ENCODE peak calls at places on chromosomes 12 and 14, in four cellular contexts. K is Peyer's patch, E is fibroblast of mammary gland, J is IMR-90. Q is an unnamed sample.

GRCh38 chr14:94313991-94314655 is 9.0 kb downstream of the SERPINA6 start:
- DNase-seq in K (no peak), E (peak; percentile 79), J (peak; percentile 27), Q (no peak)

GRCh38 chr12:45729233-45730115 is at the start of gene ARID2:
- DNase-seq in K (peak; percentile 84), E (peak; percentile 59), J (peak; percentile 67), Q (peak; percentile 91)

GRCh38 chr12:108914031-108914630 is 34.2 kb downstream of the DAO start:
- DNase-seq in K (no peak), E (peak; percentile 45), J (no peak), Q (no peak)

GRCh38 chr14:102565331-102565887 is 27.0 kb upstream of the RCOR1 start:
- DNase-seq in K (no peak), E (no peak), J (no peak), Q (peak; percentile 53)

GRCh38 chr14:95285566-95285965 is 34.1 kb downstream of the CLMN start:
- DNase-seq in K (no peak), E (no peak), J (no peak), Q (no peak)

GRCh38 chr12:26744697-26745440 is 88.1 kb downstream of the ITPR2 start:
- DNase-seq in K (no peak), E (peak; percentile 40), J (no peak), Q (no peak)

GRCh38 chr14:89990623-89991275 is 35.0 kb downstream of the TDP1 start:
- DNase-seq in K (no peak), E (no peak), J (no peak), Q (no peak)

GRCh38 chr12:51246254-51246853 is 7.7 kb downstream of the DAZAP2 start:
- DNase-seq in K (no peak), E (peak; percentile 60), J (peak; percentile 68), Q (no peak)

GRCh38 chr12:51814311-51815088 is 34.0 kb downstream of the FIGNL2 start:
- DNase-seq in K (peak; percentile 92), E (peak; percentile 72), J (peak; percentile 66), Q (peak; percentile 44)

GRCh38 chr14:61696753-61697318 is 1.5 kb downstream of the HIF1A start:
- DNase-seq in K (no peak), E (no peak), J (no peak), Q (no peak)

GRCh38 chr12:44667461-44667860 is 208.7 kb downstream of the NELL2 start:
- DNase-seq in K (no peak), E (no peak), J (no peak), Q (no peak)

GRCh38 chr12:124921200-124922008 is 7.0 kb upstream of the UBC start:
- DNase-seq in K (no peak), E (peak; percentile 68), J (peak; percentile 66), Q (peak; percentile 85)

GRCh38 chr14:81193924-81194633 is 26.7 kb downstream of the GTF2A1 start:
- DNase-seq in K (no peak), E (no peak), J (no peak), Q (no peak)

GRCh38 chr12:25051583-25052190 is 102.8 kb upstream of the BCAT1 start:
- DNase-seq in K (no peak), E (no peak), J (no peak), Q (peak; percentile 76)

GRCh38 chr14:51020024-51020710 is 74.7 kb downstream of the TRIM9 start:
- DNase-seq in K (no peak), E (no peak), J (no peak), Q (no peak)

GRCh38 chr12:78402366-78403134 is 462.0 kb upstream of the SYT1 start:
- DNase-seq in K (no peak), E (peak; percentile 2), J (no peak), Q (no peak)

GRCh38 chr12:34340534-34341361 is 318.5 kb downstream of the ALG10 start:
- DNase-seq in K (no peak), E (no peak), J (no peak), Q (no peak)

GRCh38 chr12:108611884-108612415 is 14.1 kb upstream of the TMEM119 start:
- DNase-seq in K (no peak), E (peak; percentile 99), J (peak; percentile 89), Q (no peak)

GRCh38 chr12:66603981-66604380 is 74.9 kb downstream of the GRIP1 start:
- DNase-seq in K (no peak), E (no peak), J (no peak), Q (no peak)

GRCh38 chr12:12614342-12614741 is 2.7 kb downstream of the CREBL2 start:
- DNase-seq in K (no peak), E (no peak), J (no peak), Q (no peak)

GRCh38 chr14:34043627-34044372 is 92.9 kb upstream of the EGLN3 start:
- DNase-seq in K (peak; percentile 56), E (no peak), J (no peak), Q (peak; percentile 49)

GRCh38 chr12:91404362-91404899 is 221.8 kb upstream of the DCN start:
- DNase-seq in K (no peak), E (no peak), J (no peak), Q (no peak)

GRCh38 chr12:79830425-79830824 is 104.5 kb downstream of the PPP1R12A start:
- DNase-seq in K (no peak), E (no peak), J (no peak), Q (no peak)

GRCh38 chr14:89269404-89269803 is 147.6 kb downstream of the FOXN3 start:
- DNase-seq in K (no peak), E (no peak), J (no peak), Q (no peak)

GRCh38 chr14:100825691-100826331 is at the start of gene MEG3:
- DNase-seq in K (no peak), E (peak; percentile 80), J (peak; percentile 82), Q (no peak)

GRCh38 chr12:52691076-52691764 is 11.0 kb upstream of the KRT1 start:
- DNase-seq in K (peak; percentile 55), E (no peak), J (no peak), Q (no peak)

GRCh38 chr14:75662966-75663365 is 1.9 kb downstream of the TTLL5 start:
- DNase-seq in K (no peak), E (no peak), J (no peak), Q (no peak)

GRCh38 chr12:78584695-78585094 is 279.9 kb upstream of the SYT1 start:
- DNase-seq in K (no peak), E (peak; percentile 45), J (peak; percentile 6), Q (no peak)

GRCh38 chr12:108565976-108566375 is 3.6 kb downstream of the ISCU start:
- DNase-seq in K (peak; percentile 63), E (peak; percentile 89), J (peak; percentile 73), Q (peak; percentile 57)

GRCh38 chr12:26725517-26725916 is 107.5 kb downstream of the ITPR2 start:
- DNase-seq in K (no peak), E (no peak), J (no peak), Q (no peak)

GRCh38 chr12:108666326-108666995 is 32.8 kb upstream of the SELPLG start:
- DNase-seq in K (no peak), E (peak; percentile 78), J (peak; percentile 51), Q (no peak)

GRCh38 chr12:6188954-6189353 is 11.2 kb upstream of the CD9 start:
- DNase-seq in K (no peak), E (no peak), J (no peak), Q (no peak)
- H3K4me3 ChIP-seq in K (no peak overlapping the region), E (no peak overlapping the region), J (no peak overlapping the region), Q (no peak overlapping the region)

DNA sequence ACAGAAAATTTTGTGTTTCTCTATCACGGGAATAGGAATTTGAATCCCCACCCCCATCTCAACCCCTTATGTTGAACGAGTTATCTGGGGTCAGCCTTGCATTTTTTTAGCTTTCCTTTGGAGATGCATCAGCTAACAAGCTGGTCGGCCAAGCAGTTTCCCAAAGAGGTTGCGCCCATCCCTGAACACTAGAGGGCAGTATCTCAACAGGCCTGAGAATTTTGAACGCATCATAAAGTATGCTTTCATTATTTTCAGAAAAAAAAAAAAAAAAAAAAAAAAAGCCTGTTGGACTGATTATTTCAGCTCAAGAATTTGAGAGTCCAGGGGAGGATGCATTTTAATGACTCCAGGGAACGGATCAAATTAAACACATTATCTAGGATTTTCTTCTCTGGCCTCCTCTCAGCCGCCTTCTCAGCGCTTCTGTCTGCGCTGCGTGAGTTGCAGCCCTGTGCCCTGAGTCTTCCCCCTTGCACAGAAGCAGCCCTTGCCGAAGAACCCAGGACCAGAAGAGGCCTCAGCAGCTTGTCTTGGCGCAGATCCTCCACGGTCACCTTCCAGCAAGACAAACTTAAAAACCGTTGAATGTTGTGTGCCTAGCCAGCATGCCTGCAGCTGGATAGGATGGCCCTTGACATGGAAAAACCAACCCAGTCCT is 76.5 kb upstream of the GZMB start:
- DNase-seq in K (no peak), E (peak; percentile 65), J (peak; percentile 59), Q (no peak)
- TF ChIP-seq CTCF in K (peak; percentile 73), E (peak; percentile 83), J (peak; percentile 83), Q (peak; percentile 87)

GRCh38 chr12:62230652-62231051 is 29.6 kb upstream of the USP15 start:
- DNase-seq in K (no peak), E (no peak), J (no peak), Q (no peak)
- H3K4me3 ChIP-seq in K (no peak overlapping the region), E (no peak overlapping the region), J (no peak overlapping the region), Q (no peak overlapping the region)

DNA sequence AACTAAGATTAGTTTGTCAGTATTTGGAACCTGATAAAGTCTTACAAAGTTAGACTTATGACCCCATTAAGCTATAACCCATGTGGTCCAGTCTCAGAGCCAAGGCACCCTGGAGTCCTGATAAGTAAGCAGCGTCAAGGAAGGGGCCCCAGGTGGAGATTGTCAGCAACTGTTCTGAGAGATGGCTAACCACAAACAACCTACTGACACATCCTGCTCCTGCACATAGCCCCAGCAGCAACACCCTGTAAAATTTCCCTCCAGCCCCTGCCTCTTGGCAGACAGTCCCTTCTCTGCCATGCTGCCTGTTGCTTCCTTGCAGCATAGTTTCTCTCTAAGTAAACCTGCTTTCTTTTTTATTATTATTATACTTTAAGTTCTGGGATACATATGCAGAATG is 220.4 kb upstream of the TMEM260 start:
- DNase-seq in K (no peak), E (no peak), J (no peak), Q (no peak)
- TF ChIP-seq CTCF in K (no peak), E (no peak), J (no peak), Q (no peak)

GRCh38 chr14:57812000-57812399 is 53.9 kb downstream of the SLC35F4 start:
- DNase-seq in K (no peak), E (no peak), J (no peak), Q (no peak)
- H3K4me3 ChIP-seq in K (no peak overlapping the region), E (no peak overlapping the region), J (no peak overlapping the region), Q (no peak overlapping the region)

GRCh38 chr12:98149270-98149669 is 366.1 kb upstream of the TMPO start:
- DNase-seq in K (no peak), E (no peak), J (no peak), Q (no peak)

GRCh38 chr12:98156697-98157096 is 358.7 kb upstream of the TMPO start:
- DNase-seq in K (no peak), E (no peak), J (no peak), Q (no peak)

GRCh38 chr12:98151105-98151504 is 364.3 kb upstream of the TMPO start:
- DNase-seq in K (no peak), E (no peak), J (no peak), Q (no peak)

GRCh38 chr12:98151984-98152383 is 363.4 kb upstream of the TMPO start:
- DNase-seq in K (no peak), E (no peak), J (no peak), Q (no peak)

DNA sequence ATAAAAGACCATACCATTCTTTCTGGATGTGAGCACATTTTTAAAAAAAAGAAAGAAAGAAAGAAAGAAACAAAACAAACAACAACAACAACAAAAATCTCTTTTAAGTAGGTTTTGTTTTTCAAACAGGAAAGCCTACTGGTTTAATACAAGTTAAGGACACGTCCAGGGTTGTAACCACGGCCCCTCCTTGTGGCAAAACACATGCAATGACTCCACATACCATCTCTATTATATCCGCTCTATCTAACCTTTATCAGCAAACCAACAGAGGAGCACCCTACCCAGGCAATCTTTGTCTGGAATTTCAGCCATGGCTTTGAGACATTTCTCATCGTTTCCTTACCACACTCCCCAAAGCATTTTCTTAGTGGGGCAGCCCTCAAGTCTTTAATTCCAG is 360.5 kb upstream of the TMPO start:
- DNase-seq in K (no peak), E (peak; percentile 15), J (no peak), Q (no peak)
- TF ChIP-seq CTCF in K (no peak), E (peak; percentile 14), J (no peak), Q (peak; percentile 22)